ENCODE peak calls at places on chromosome 19, in ten cellular contexts. One of them, this sample, is unnamed.

GRCh38 chr19:38452430-38453366 is 19.2 kb downstream of the RYR1 start:
- DNase-seq in tibial nerve: no peak
- DNase-seq in ascending aorta: no peak
- DNase-seq in cardiac muscle cell: peak
- DNase-seq in PC-3: peak
- DNase-seq in lung: no peak
- DNase-seq in gastrocnemius medialis: peak
- DNase-seq in CD8-positive, alpha-beta T cell: no peak
- DNase-seq in psoas muscle: peak
- DNase-seq in adrenal gland: no peak
- DNase-seq in this sample: no peak

GRCh38 chr19:52735734-52736133 is 890 bp upstream of the ZNF611 start:
- DNase-seq in tibial nerve: peak
- DNase-seq in ascending aorta: peak
- DNase-seq in cardiac muscle cell: peak
- DNase-seq in PC-3: peak
- DNase-seq in lung: peak
- DNase-seq in gastrocnemius medialis: peak
- DNase-seq in CD8-positive, alpha-beta T cell: no peak
- DNase-seq in psoas muscle: peak
- DNase-seq in adrenal gland: peak
- DNase-seq in this sample: peak

GRCh38 chr19:23436318-23436717 is 41.0 kb upstream of the ZNF91 start:
- DNase-seq in tibial nerve: no peak
- DNase-seq in ascending aorta: no peak
- DNase-seq in cardiac muscle cell: no peak
- DNase-seq in PC-3: peak
- DNase-seq in lung: no peak
- DNase-seq in gastrocnemius medialis: no peak
- DNase-seq in CD8-positive, alpha-beta T cell: no peak
- DNase-seq in psoas muscle: no peak
- DNase-seq in adrenal gland: no peak
- DNase-seq in this sample: no peak

GRCh38 chr19:43432866-43433673 is 18.4 kb downstream of the TEX101 start:
- DNase-seq in tibial nerve: peak
- DNase-seq in ascending aorta: peak
- DNase-seq in cardiac muscle cell: peak
- DNase-seq in PC-3: peak
- DNase-seq in lung: peak
- DNase-seq in gastrocnemius medialis: no peak
- DNase-seq in CD8-positive, alpha-beta T cell: peak
- DNase-seq in psoas muscle: peak
- DNase-seq in adrenal gland: peak
- DNase-seq in this sample: no peak

GRCh38 chr19:16070366-16070990 is 5.8 kb upstream of the TPM4 start:
- DNase-seq in tibial nerve: no peak
- DNase-seq in ascending aorta: peak
- DNase-seq in cardiac muscle cell: no peak
- DNase-seq in PC-3: peak
- DNase-seq in lung: peak
- DNase-seq in gastrocnemius medialis: peak
- DNase-seq in CD8-positive, alpha-beta T cell: peak
- DNase-seq in psoas muscle: peak
- DNase-seq in adrenal gland: no peak
- DNase-seq in this sample: peak

GRCh38 chr19:41696402-41697197 is 8.5 kb upstream of the CEACAM7 start:
- DNase-seq in tibial nerve: no peak
- DNase-seq in ascending aorta: peak
- DNase-seq in cardiac muscle cell: no peak
- DNase-seq in PC-3: peak
- DNase-seq in lung: no peak
- DNase-seq in gastrocnemius medialis: no peak
- DNase-seq in CD8-positive, alpha-beta T cell: no peak
- DNase-seq in psoas muscle: no peak
- DNase-seq in adrenal gland: no peak
- DNase-seq in this sample: peak

GRCh38 chr19:35398570-35398969 is 27.7 kb downstream of the GPR42 start:
- DNase-seq in tibial nerve: no peak
- DNase-seq in ascending aorta: no peak
- DNase-seq in cardiac muscle cell: no peak
- DNase-seq in PC-3: no peak
- DNase-seq in lung: no peak
- DNase-seq in gastrocnemius medialis: no peak
- DNase-seq in CD8-positive, alpha-beta T cell: no peak
- DNase-seq in psoas muscle: no peak
- DNase-seq in adrenal gland: no peak
- DNase-seq in this sample: no peak

GRCh38 chr19:3411636-3412035 is 45.3 kb downstream of the NFIC start:
- DNase-seq in tibial nerve: no peak
- DNase-seq in ascending aorta: no peak
- DNase-seq in cardiac muscle cell: no peak
- DNase-seq in PC-3: no peak
- DNase-seq in lung: no peak
- DNase-seq in gastrocnemius medialis: peak
- DNase-seq in CD8-positive, alpha-beta T cell: no peak
- DNase-seq in psoas muscle: peak
- DNase-seq in adrenal gland: no peak
- DNase-seq in this sample: no peak

GRCh38 chr19:33407716-33408115 is 34.2 kb downstream of the CEBPG start:
- DNase-seq in tibial nerve: no peak
- DNase-seq in ascending aorta: no peak
- DNase-seq in cardiac muscle cell: no peak
- DNase-seq in PC-3: no peak
- DNase-seq in lung: no peak
- DNase-seq in gastrocnemius medialis: no peak
- DNase-seq in CD8-positive, alpha-beta T cell: no peak
- DNase-seq in psoas muscle: peak
- DNase-seq in adrenal gland: no peak
- DNase-seq in this sample: no peak

GRCh38 chr19:57566396-57567256 is 7.0 kb upstream of the ZNF550 start:
- DNase-seq in tibial nerve: no peak
- DNase-seq in ascending aorta: no peak
- DNase-seq in cardiac muscle cell: peak
- DNase-seq in PC-3: no peak
- DNase-seq in lung: no peak
- DNase-seq in gastrocnemius medialis: no peak
- DNase-seq in CD8-positive, alpha-beta T cell: no peak
- DNase-seq in psoas muscle: no peak
- DNase-seq in adrenal gland: no peak
- DNase-seq in this sample: no peak

GRCh38 chr19:16336571-16336970 is 11.9 kb downstream of the KLF2 start:
- DNase-seq in tibial nerve: no peak
- DNase-seq in ascending aorta: no peak
- DNase-seq in cardiac muscle cell: no peak
- DNase-seq in PC-3: no peak
- DNase-seq in lung: no peak
- DNase-seq in gastrocnemius medialis: no peak
- DNase-seq in CD8-positive, alpha-beta T cell: no peak
- DNase-seq in psoas muscle: no peak
- DNase-seq in adrenal gland: no peak
- DNase-seq in this sample: no peak

GRCh38 chr19:13262450-13262849 is 112.2 kb downstream of the IER2 start:
- DNase-seq in tibial nerve: no peak
- DNase-seq in ascending aorta: no peak
- DNase-seq in cardiac muscle cell: peak
- DNase-seq in PC-3: peak
- DNase-seq in lung: no peak
- DNase-seq in gastrocnemius medialis: no peak
- DNase-seq in CD8-positive, alpha-beta T cell: no peak
- DNase-seq in psoas muscle: no peak
- DNase-seq in adrenal gland: no peak
- DNase-seq in this sample: no peak

GRCh38 chr19:1235625-1236538 is 1.9 kb downstream of the CBARP start:
- DNase-seq in tibial nerve: no peak
- DNase-seq in ascending aorta: no peak
- DNase-seq in cardiac muscle cell: no peak
- DNase-seq in PC-3: peak
- DNase-seq in lung: no peak
- DNase-seq in gastrocnemius medialis: no peak
- DNase-seq in CD8-positive, alpha-beta T cell: no peak
- DNase-seq in psoas muscle: no peak
- DNase-seq in adrenal gland: no peak
- DNase-seq in this sample: no peak

GRCh38 chr19:47122359-47123335 is 8.0 kb upstream of the SAE1 start:
- DNase-seq in tibial nerve: no peak
- DNase-seq in ascending aorta: peak
- DNase-seq in cardiac muscle cell: peak
- DNase-seq in PC-3: peak
- DNase-seq in lung: no peak
- DNase-seq in gastrocnemius medialis: no peak
- DNase-seq in CD8-positive, alpha-beta T cell: no peak
- DNase-seq in psoas muscle: no peak
- DNase-seq in adrenal gland: no peak
- DNase-seq in this sample: no peak

GRCh38 chr19:1558552-1558951 is 9.6 kb downstream of the MEX3D start:
- DNase-seq in tibial nerve: no peak
- DNase-seq in ascending aorta: no peak
- DNase-seq in cardiac muscle cell: no peak
- DNase-seq in PC-3: no peak
- DNase-seq in lung: no peak
- DNase-seq in gastrocnemius medialis: no peak
- DNase-seq in CD8-positive, alpha-beta T cell: no peak
- DNase-seq in psoas muscle: no peak
- DNase-seq in adrenal gland: no peak
- DNase-seq in this sample: no peak

DNA sequence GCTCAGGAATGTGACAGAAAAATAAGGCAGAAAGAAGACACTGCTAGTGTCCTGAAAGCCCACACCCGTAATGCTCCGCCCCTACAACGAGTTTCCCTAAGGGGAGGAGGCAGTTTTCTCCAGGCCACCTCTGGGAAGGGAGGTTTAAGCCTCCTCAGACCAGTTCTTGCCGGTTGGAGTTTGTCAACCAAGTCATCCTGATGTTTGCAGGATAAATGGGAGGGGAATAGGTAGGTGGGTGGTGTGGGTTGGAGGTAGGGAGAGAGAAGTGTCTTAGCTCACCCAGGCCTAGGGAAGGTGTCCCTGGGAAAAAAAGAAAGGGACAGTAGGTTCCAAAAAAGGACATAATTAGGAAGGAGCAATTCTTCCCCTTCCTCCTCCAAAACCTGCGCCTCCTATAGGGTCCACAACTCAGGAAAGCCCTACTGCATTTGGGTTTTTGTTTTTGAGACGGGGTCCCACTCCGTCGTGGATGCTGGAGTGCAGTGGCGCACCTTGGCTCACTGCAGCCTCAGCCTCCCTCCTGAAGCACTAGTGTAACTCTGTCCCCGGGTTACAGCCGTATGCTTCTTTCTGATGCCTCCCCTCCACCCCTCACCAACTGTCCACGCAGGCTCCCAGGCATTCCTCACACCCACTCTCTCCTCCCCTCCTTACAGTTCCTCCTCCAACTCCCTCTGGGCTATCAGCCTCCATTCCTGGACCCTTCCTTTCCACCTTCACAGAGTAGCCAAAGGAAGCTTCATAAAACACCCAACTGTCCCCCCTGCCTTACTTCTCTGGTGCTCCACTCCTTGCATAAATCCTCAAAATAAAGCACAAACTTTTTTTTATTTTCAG is 2.0 kb upstream of the SERTAD3 start:
- DNase-seq in tibial nerve: no peak
- DNase-seq in ascending aorta: no peak
- DNase-seq in cardiac muscle cell: no peak
- DNase-seq in PC-3: peak
- DNase-seq in lung: no peak
- DNase-seq in gastrocnemius medialis: no peak
- DNase-seq in CD8-positive, alpha-beta T cell: no peak
- DNase-seq in psoas muscle: no peak
- DNase-seq in adrenal gland: no peak
- DNase-seq in this sample: no peak
- H3K27ac ChIP-seq in tibial nerve: peak
- H3K27ac ChIP-seq in ascending aorta: no peak
- H3K27ac ChIP-seq in cardiac muscle cell: peak
- H3K27ac ChIP-seq in PC-3: peak
- H3K27ac ChIP-seq in lung: peak
- H3K27ac ChIP-seq in gastrocnemius medialis: no peak
- H3K27ac ChIP-seq in CD8-positive, alpha-beta T cell: no peak
- H3K27ac ChIP-seq in psoas muscle: no peak
- H3K27ac ChIP-seq in adrenal gland: no peak
- H3K27ac ChIP-seq in this sample: no peak

GRCh38 chr19:44757735-44758505 is 9.4 kb downstream of the BCL3 start:
- DNase-seq in tibial nerve: peak
- DNase-seq in ascending aorta: peak
- DNase-seq in cardiac muscle cell: peak
- DNase-seq in PC-3: no peak
- DNase-seq in lung: peak
- DNase-seq in gastrocnemius medialis: peak
- DNase-seq in CD8-positive, alpha-beta T cell: no peak
- DNase-seq in psoas muscle: peak
- DNase-seq in adrenal gland: peak
- DNase-seq in this sample: peak
- TF ChIP-seq CTCF in tibial nerve: no peak
- TF ChIP-seq CTCF in ascending aorta: peak
- TF ChIP-seq CTCF in cardiac muscle cell: peak
- TF ChIP-seq CTCF in PC-3: no peak
- TF ChIP-seq CTCF in lung: no peak
- TF ChIP-seq CTCF in gastrocnemius medialis: peak
- TF ChIP-seq CTCF in CD8-positive, alpha-beta T cell: no peak
- TF ChIP-seq CTCF in psoas muscle: no peak
- TF ChIP-seq CTCF in adrenal gland: no peak
- TF ChIP-seq CTCF in this sample: no peak

DNA sequence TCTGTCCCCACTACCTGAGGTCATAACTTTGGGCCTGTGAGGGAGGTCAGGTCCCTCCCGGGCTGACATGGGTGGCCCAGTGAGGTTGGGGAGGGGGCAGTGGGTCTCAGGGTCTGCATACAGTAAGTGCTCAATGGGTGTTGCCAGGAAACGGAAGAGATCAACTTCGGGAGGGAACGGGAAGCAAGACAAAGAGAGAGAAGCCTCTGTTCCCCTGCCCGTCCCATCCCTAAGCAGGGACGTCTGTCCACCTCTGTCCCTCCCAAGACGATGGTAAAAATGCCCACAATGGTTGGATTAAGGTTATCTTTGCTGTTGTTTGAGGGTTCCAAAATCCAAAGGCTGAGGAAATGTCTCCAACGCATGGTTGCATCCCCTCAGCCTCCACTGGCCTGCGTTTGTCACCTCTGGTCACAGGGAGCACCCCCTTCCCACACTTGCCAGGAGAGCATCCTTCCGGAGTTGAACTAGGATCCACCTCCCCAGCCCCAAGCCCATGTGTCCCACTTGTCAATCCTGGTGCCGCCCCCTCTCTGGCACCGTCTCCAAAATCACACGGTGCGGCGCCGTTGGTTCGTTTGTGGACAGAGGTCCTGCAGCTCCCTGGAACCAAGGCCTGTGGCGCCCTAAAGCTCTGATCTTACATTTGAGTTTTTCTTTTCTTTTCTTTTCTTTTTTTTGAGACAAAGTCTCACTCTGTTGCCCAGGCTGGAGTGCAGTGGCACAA is 774 bp upstream of the HOMER3 start:
- DNase-seq in tibial nerve: no peak
- DNase-seq in ascending aorta: no peak
- DNase-seq in cardiac muscle cell: no peak
- DNase-seq in PC-3: no peak
- DNase-seq in lung: no peak
- DNase-seq in gastrocnemius medialis: no peak
- DNase-seq in CD8-positive, alpha-beta T cell: no peak
- DNase-seq in psoas muscle: no peak
- DNase-seq in adrenal gland: no peak
- DNase-seq in this sample: no peak
- H3K4me3 ChIP-seq in tibial nerve: peak
- H3K4me3 ChIP-seq in ascending aorta: peak
- H3K4me3 ChIP-seq in cardiac muscle cell: no peak
- H3K4me3 ChIP-seq in PC-3: peak
- H3K4me3 ChIP-seq in lung: no peak
- H3K4me3 ChIP-seq in gastrocnemius medialis: peak
- H3K4me3 ChIP-seq in CD8-positive, alpha-beta T cell: no peak
- H3K4me3 ChIP-seq in psoas muscle: peak
- H3K4me3 ChIP-seq in adrenal gland: peak
- H3K4me3 ChIP-seq in this sample: peak

GRCh38 chr19:56117889-56118288 is 3.2 kb downstream of the ZNF787 start:
- DNase-seq in tibial nerve: no peak
- DNase-seq in ascending aorta: no peak
- DNase-seq in cardiac muscle cell: no peak
- DNase-seq in PC-3: no peak
- DNase-seq in lung: no peak
- DNase-seq in gastrocnemius medialis: no peak
- DNase-seq in CD8-positive, alpha-beta T cell: peak
- DNase-seq in psoas muscle: no peak
- DNase-seq in adrenal gland: no peak
- DNase-seq in this sample: no peak
- H3K27ac ChIP-seq in tibial nerve: no peak
- H3K27ac ChIP-seq in ascending aorta: no peak
- H3K27ac ChIP-seq in cardiac muscle cell: peak
- H3K27ac ChIP-seq in PC-3: no peak
- H3K27ac ChIP-seq in lung: no peak
- H3K27ac ChIP-seq in gastrocnemius medialis: peak
- H3K27ac ChIP-seq in CD8-positive, alpha-beta T cell: no peak
- H3K27ac ChIP-seq in psoas muscle: no peak
- H3K27ac ChIP-seq in adrenal gland: peak
- H3K27ac ChIP-seq in this sample: no peak

This sample was measured in coronary artery.